ENCODE peak calls at places on chromosomes 12 and 14, in five cellular contexts. One of them, this sample, is unnamed.

GRCh38 chr14:100282766-100283419 is 23.4 kb downstream of the SLC25A29 start:
- DNase-seq in CD8-positive, alpha-beta T cell: no peak
- DNase-seq in colonic mucosa: no peak
- DNase-seq in pancreas: no peak
- DNase-seq in stomach: peak
- DNase-seq in this sample: no peak

GRCh38 chr12:100608776-100609175 is 35.3 kb downstream of the GAS2L3 start:
- DNase-seq in colonic mucosa: no peak
- DNase-seq in stomach: no peak
- DNase-seq in CD8-positive, alpha-beta T cell: no peak
- DNase-seq in pancreas: peak
- DNase-seq in this sample: no peak

GRCh38 chr12:12538535-12538934 is 24.1 kb downstream of the DUSP16 start:
- DNase-seq in stomach: no peak
- DNase-seq in colonic mucosa: no peak
- DNase-seq in pancreas: no peak
- DNase-seq in CD8-positive, alpha-beta T cell: no peak
- DNase-seq in this sample: no peak

GRCh38 chr12:76183459-76184186 is 99.1 kb upstream of the NAP1L1 start:
- DNase-seq in pancreas: no peak
- DNase-seq in stomach: no peak
- DNase-seq in CD8-positive, alpha-beta T cell: no peak
- DNase-seq in colonic mucosa: no peak
- DNase-seq in this sample: no peak

GRCh38 chr12:79706676-79707075 is 15.9 kb upstream of the PAWR start:
- DNase-seq in CD8-positive, alpha-beta T cell: no peak
- DNase-seq in pancreas: no peak
- DNase-seq in colonic mucosa: no peak
- DNase-seq in stomach: no peak
- DNase-seq in this sample: no peak

GRCh38 chr12:84502907-84503787 is 409.5 kb downstream of the SLC6A15 start:
- DNase-seq in colonic mucosa: peak
- DNase-seq in stomach: peak
- DNase-seq in pancreas: peak
- DNase-seq in CD8-positive, alpha-beta T cell: no peak
- DNase-seq in this sample: peak

GRCh38 chr12:55996715-55997534 is at the start of gene SUOX:
- DNase-seq in CD8-positive, alpha-beta T cell: peak
- DNase-seq in pancreas: peak
- DNase-seq in stomach: peak
- DNase-seq in colonic mucosa: peak
- DNase-seq in this sample: peak

GRCh38 chr14:104882991-104883660 is 18.1 kb downstream of the CEP170B start:
- DNase-seq in CD8-positive, alpha-beta T cell: no peak
- DNase-seq in colonic mucosa: no peak
- DNase-seq in stomach: no peak
- DNase-seq in pancreas: no peak
- DNase-seq in this sample: no peak

GRCh38 chr12:120649442-120650248 is 9.2 kb downstream of the CABP1 start:
- DNase-seq in colonic mucosa: no peak
- DNase-seq in CD8-positive, alpha-beta T cell: no peak
- DNase-seq in stomach: no peak
- DNase-seq in pancreas: no peak
- DNase-seq in this sample: no peak

GRCh38 chr14:99821519-99822165 is 28.4 kb downstream of the EML1 start:
- DNase-seq in colonic mucosa: no peak
- DNase-seq in pancreas: no peak
- DNase-seq in CD8-positive, alpha-beta T cell: no peak
- DNase-seq in stomach: no peak
- DNase-seq in this sample: no peak

GRCh38 chr14:84272290-84272721 is 1257.6 kb upstream of the FLRT2 start:
- DNase-seq in pancreas: no peak
- DNase-seq in CD8-positive, alpha-beta T cell: no peak
- DNase-seq in colonic mucosa: no peak
- DNase-seq in stomach: no peak
- DNase-seq in this sample: no peak

GRCh38 chr12:93571360-93571853 is 1.1 kb upstream of the SOCS2 start:
- DNase-seq in colonic mucosa: peak
- DNase-seq in stomach: peak
- DNase-seq in CD8-positive, alpha-beta T cell: peak
- DNase-seq in pancreas: peak
- DNase-seq in this sample: peak

GRCh38 chr14:44962573-44963528 is 861 bp downstream of the TOGARAM1 start:
- DNase-seq in colonic mucosa: peak
- DNase-seq in pancreas: peak
- DNase-seq in CD8-positive, alpha-beta T cell: no peak
- DNase-seq in stomach: peak
- DNase-seq in this sample: peak

GRCh38 chr12:101772019-101772774 is 32.9 kb upstream of the SYCP3 start:
- DNase-seq in colonic mucosa: no peak
- DNase-seq in CD8-positive, alpha-beta T cell: no peak
- DNase-seq in stomach: no peak
- DNase-seq in pancreas: no peak
- DNase-seq in this sample: no peak

GRCh38 chr14:47366006-47366405 is 309.4 kb downstream of the MDGA2 start:
- DNase-seq in pancreas: no peak
- DNase-seq in colonic mucosa: no peak
- DNase-seq in stomach: no peak
- DNase-seq in CD8-positive, alpha-beta T cell: no peak
- DNase-seq in this sample: no peak

GRCh38 chr12:62840806-62841205 is 94.1 kb downstream of the PPM1H start:
- DNase-seq in colonic mucosa: no peak
- DNase-seq in stomach: no peak
- DNase-seq in pancreas: no peak
- DNase-seq in CD8-positive, alpha-beta T cell: no peak
- DNase-seq in this sample: no peak

GRCh38 chr14:33590891-33591630 is 359.8 kb downstream of the EGLN3 start:
- DNase-seq in colonic mucosa: no peak
- DNase-seq in stomach: no peak
- DNase-seq in pancreas: no peak
- DNase-seq in CD8-positive, alpha-beta T cell: no peak
- DNase-seq in this sample: no peak

GRCh38 chr12:108320503-108321293 is 18.4 kb downstream of the CMKLR1 start:
- DNase-seq in colonic mucosa: no peak
- DNase-seq in CD8-positive, alpha-beta T cell: no peak
- DNase-seq in stomach: no peak
- DNase-seq in pancreas: no peak
- DNase-seq in this sample: no peak

GRCh38 chr12:117768860-117769259 is 199.9 kb downstream of the KSR2 start:
- DNase-seq in stomach: no peak
- DNase-seq in colonic mucosa: no peak
- DNase-seq in CD8-positive, alpha-beta T cell: no peak
- DNase-seq in pancreas: no peak
- DNase-seq in this sample: no peak

GRCh38 chr14:39499514-39499913 is 67.3 kb upstream of the FBXO33 start:
- DNase-seq in colonic mucosa: no peak
- DNase-seq in CD8-positive, alpha-beta T cell: no peak
- DNase-seq in stomach: no peak
- DNase-seq in pancreas: no peak
- DNase-seq in this sample: no peak

GRCh38 chr12:64063121-64063520 is 159.0 kb downstream of the KICS2 start:
- DNase-seq in pancreas: no peak
- DNase-seq in CD8-positive, alpha-beta T cell: no peak
- DNase-seq in colonic mucosa: no peak
- DNase-seq in stomach: no peak
- DNase-seq in this sample: no peak

GRCh38 chr12:108561852-108562347 is 496 bp upstream of the ISCU start:
- DNase-seq in stomach: no peak
- DNase-seq in colonic mucosa: no peak
- DNase-seq in CD8-positive, alpha-beta T cell: no peak
- DNase-seq in pancreas: no peak
- DNase-seq in this sample: no peak

GRCh38 chr14:99273025-99273723 is 1.2 kb upstream of the BCL11B start:
- DNase-seq in pancreas: no peak
- DNase-seq in colonic mucosa: peak
- DNase-seq in CD8-positive, alpha-beta T cell: no peak
- DNase-seq in stomach: peak
- DNase-seq in this sample: peak

GRCh38 chr12:57868211-57868610 is 21.7 kb upstream of the CTDSP2 start:
- DNase-seq in pancreas: no peak
- DNase-seq in CD8-positive, alpha-beta T cell: no peak
- DNase-seq in stomach: no peak
- DNase-seq in colonic mucosa: no peak
- DNase-seq in this sample: no peak

GRCh38 chr12:57866308-57867019 is 19.9 kb upstream of the CTDSP2 start:
- DNase-seq in pancreas: no peak
- DNase-seq in colonic mucosa: no peak
- DNase-seq in CD8-positive, alpha-beta T cell: no peak
- DNase-seq in stomach: no peak
- DNase-seq in this sample: no peak

GRCh38 chr12:57868870-57869609 is 22.5 kb upstream of the CTDSP2 start:
- DNase-seq in CD8-positive, alpha-beta T cell: no peak
- DNase-seq in colonic mucosa: no peak
- DNase-seq in pancreas: no peak
- DNase-seq in stomach: no peak
- DNase-seq in this sample: no peak

GRCh38 chr12:57872362-57872761 is 25.8 kb upstream of the CTDSP2 start:
- DNase-seq in CD8-positive, alpha-beta T cell: no peak
- DNase-seq in stomach: no peak
- DNase-seq in colonic mucosa: no peak
- DNase-seq in pancreas: no peak
- DNase-seq in this sample: no peak

DNA sequence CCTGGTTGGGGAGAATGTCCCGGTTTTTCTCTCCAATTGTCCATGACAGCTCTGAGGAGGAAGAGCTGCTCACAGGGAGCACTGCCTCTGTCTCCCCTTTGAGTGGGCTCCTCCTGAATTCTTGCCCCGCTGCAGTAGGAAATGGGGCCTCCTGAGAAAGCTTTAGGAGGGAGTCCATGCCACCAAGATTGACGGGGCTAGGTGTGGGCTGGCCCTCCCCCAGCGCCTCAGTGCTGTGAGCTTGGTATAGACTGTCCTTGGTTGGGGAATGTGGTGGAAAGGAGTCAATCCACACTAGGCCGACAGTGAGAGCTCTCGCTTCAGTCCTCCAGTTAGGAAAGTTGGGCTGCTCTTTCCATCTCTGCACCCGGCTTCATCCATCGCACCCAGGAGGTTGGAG is 23.4 kb upstream of the CTDSP2 start:
- DNase-seq in colonic mucosa: no peak
- DNase-seq in stomach: no peak
- DNase-seq in pancreas: no peak
- DNase-seq in CD8-positive, alpha-beta T cell: no peak
- DNase-seq in this sample: no peak
- H3K27ac ChIP-seq in colonic mucosa: peak
- H3K27ac ChIP-seq in stomach: peak
- H3K27ac ChIP-seq in pancreas: no peak
- H3K27ac ChIP-seq in CD8-positive, alpha-beta T cell: no peak
- H3K27ac ChIP-seq in this sample: no peak

DNA sequence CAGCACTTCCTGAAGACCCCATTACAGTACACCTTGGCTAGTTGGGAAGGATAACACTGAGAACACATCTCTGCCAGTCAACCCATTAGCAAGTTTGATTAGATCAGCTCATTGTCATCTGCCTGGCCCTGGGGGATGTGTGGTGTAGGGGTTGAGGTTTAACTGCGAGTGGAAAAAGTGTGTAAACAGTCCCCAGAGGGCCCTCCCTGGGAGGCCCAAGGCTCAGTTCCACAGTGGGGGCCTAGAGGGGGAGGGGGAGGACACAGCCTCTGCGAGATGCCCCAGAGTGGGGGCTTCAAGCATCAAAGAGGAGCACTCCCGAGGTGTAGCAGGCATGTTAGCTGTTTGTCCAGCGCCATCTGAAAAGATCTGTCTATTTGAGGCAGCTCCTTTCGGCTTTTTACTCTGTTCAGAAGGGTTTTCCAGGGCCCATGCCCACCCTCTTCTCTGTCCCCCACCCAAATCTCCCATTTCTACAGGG is 344 bp downstream of the LPAR5 start:
- DNase-seq in pancreas: no peak
- DNase-seq in colonic mucosa: peak
- DNase-seq in CD8-positive, alpha-beta T cell: no peak
- DNase-seq in stomach: no peak
- DNase-seq in this sample: no peak
- H3K4me3 ChIP-seq in pancreas: no peak
- H3K4me3 ChIP-seq in colonic mucosa: peak
- H3K4me3 ChIP-seq in CD8-positive, alpha-beta T cell: peak
- H3K4me3 ChIP-seq in stomach: peak
- H3K4me3 ChIP-seq in this sample: no peak

GRCh38 chr14:52355016-52355430 is 40.9 kb downstream of the PTGER2 start:
- DNase-seq in CD8-positive, alpha-beta T cell: no peak
- DNase-seq in stomach: no peak
- DNase-seq in colonic mucosa: no peak
- DNase-seq in pancreas: no peak
- DNase-seq in this sample: no peak
- H3K27ac ChIP-seq in CD8-positive, alpha-beta T cell: no peak
- H3K27ac ChIP-seq in stomach: peak
- H3K27ac ChIP-seq in colonic mucosa: peak
- H3K27ac ChIP-seq in pancreas: no peak
- H3K27ac ChIP-seq in this sample: no peak

GRCh38 chr14:91313852-91314251 is 69.3 kb upstream of the GPR68 start:
- DNase-seq in stomach: no peak
- DNase-seq in colonic mucosa: no peak
- DNase-seq in pancreas: no peak
- DNase-seq in CD8-positive, alpha-beta T cell: no peak
- DNase-seq in this sample: no peak
- H3K4me3 ChIP-seq in stomach: no peak
- H3K4me3 ChIP-seq in colonic mucosa: no peak
- H3K4me3 ChIP-seq in pancreas: no peak
- H3K4me3 ChIP-seq in CD8-positive, alpha-beta T cell: no peak
- H3K4me3 ChIP-seq in this sample: no peak

GRCh38 chr12:32273063-32273521 is 126.3 kb upstream of the FGD4 start:
- DNase-seq in colonic mucosa: peak
- DNase-seq in pancreas: no peak
- DNase-seq in CD8-positive, alpha-beta T cell: no peak
- DNase-seq in stomach: no peak
- DNase-seq in this sample: no peak

GRCh38 chr12:32270818-32271710 is 128.3 kb upstream of the FGD4 start:
- DNase-seq in pancreas: no peak
- DNase-seq in stomach: no peak
- DNase-seq in colonic mucosa: no peak
- DNase-seq in CD8-positive, alpha-beta T cell: no peak
- DNase-seq in this sample: no peak

GRCh38 chr12:32273712-32274111 is 125.6 kb upstream of the FGD4 start:
- DNase-seq in stomach: no peak
- DNase-seq in pancreas: no peak
- DNase-seq in colonic mucosa: peak
- DNase-seq in CD8-positive, alpha-beta T cell: peak
- DNase-seq in this sample: no peak

GRCh38 chr12:32274665-32275064 is 124.7 kb upstream of the FGD4 start:
- DNase-seq in colonic mucosa: no peak
- DNase-seq in CD8-positive, alpha-beta T cell: no peak
- DNase-seq in pancreas: no peak
- DNase-seq in stomach: no peak
- DNase-seq in this sample: no peak

GRCh38 chr12:32272465-32272864 is 126.9 kb upstream of the FGD4 start:
- DNase-seq in stomach: no peak
- DNase-seq in pancreas: no peak
- DNase-seq in colonic mucosa: no peak
- DNase-seq in CD8-positive, alpha-beta T cell: no peak
- DNase-seq in this sample: no peak
- H3K27ac ChIP-seq in stomach: no peak
- H3K27ac ChIP-seq in pancreas: no peak
- H3K27ac ChIP-seq in colonic mucosa: no peak
- H3K27ac ChIP-seq in CD8-positive, alpha-beta T cell: no peak
- H3K27ac ChIP-seq in this sample: no peak